ENCODE peak calls at places on chromosome 17, in five cellular contexts. X is stomach, F is putamen, N is GM19239, E is cardiac fibroblast. J is an unnamed sample.

GRCh38 chr17:28570716-28571254 is 539 bp downstream of the PIGS start:
- DNase-seq in F (peak; percentile 34), X (no peak), E (no peak), N (no peak), J (no peak)

GRCh38 chr17:1490643-1491405 is 1.7 kb downstream of the MYO1C start:
- DNase-seq in N (peak; percentile 94), F (no peak), E (peak; percentile 55), X (peak; percentile 68), J (no peak)

GRCh38 chr17:78401246-78401645 is 22.8 kb downstream of the PGS1 start:
- DNase-seq in N (no peak), X (no peak), F (no peak), E (peak; percentile 44), J (no peak)

GRCh38 chr17:32519769-32520701 is 33.2 kb downstream of the CDK5R1 start:
- DNase-seq in N (no peak), F (peak; percentile 41), E (no peak), X (peak; percentile 30), J (peak; percentile 52)

GRCh38 chr17:68326681-68327080 is 35.4 kb downstream of the ARSG start:
- DNase-seq in E (no peak), N (no peak), F (no peak), X (no peak), J (no peak)

GRCh38 chr17:64145751-64146417 is 15.9 kb upstream of the ERN1 start:
- DNase-seq in X (peak; percentile 97), F (peak; percentile 99), E (peak; percentile 100), N (peak; percentile 83), J (peak; percentile 97)

GRCh38 chr17:1928976-1929375 is 96.2 kb downstream of the RTN4RL1 start:
- DNase-seq in N (no peak), X (no peak), F (no peak), E (no peak), J (no peak)

GRCh38 chr17:26962255-26963162 is 331.4 kb upstream of the WSB1 start:
- DNase-seq in F (no peak), X (no peak), E (no peak), N (no peak), J (no peak)

GRCh38 chr17:83098241-83099085 is 19.1 kb downstream of the METRNL start:
- DNase-seq in N (no peak), F (no peak), X (no peak), E (no peak), J (no peak)

J was measured in GM12878.